ENCODE peak calls at places on chromosomes 11 and 22, in six cellular contexts. Z, R, N, Q, K and U are unnamed samples.

GRCh38 chr11:101128571-101129202 is 926 bp downstream of the PGR start:
- DNase-seq in Z (no peak), R (no peak), N (no peak), Q (no peak), K (no peak), U (no peak)

GRCh38 chr11:29025001-29025400 is 916.8 kb downstream of the METTL15 start:
- DNase-seq in Z (no peak), R (no peak), N (peak; percentile 29), Q (no peak), K (no peak), U (no peak)

GRCh38 chr11:123111465-123111864 is 49.5 kb upstream of the HSPA8 start:
- DNase-seq in Z (no peak), R (peak; percentile 9), N (peak; percentile 73), Q (no peak), K (no peak), U (no peak)

GRCh38 chr11:11915625-11916024 is 73.9 kb downstream of the USP47 start:
- DNase-seq in Z (no peak), R (no peak), N (no peak), Q (no peak), K (no peak), U (no peak)

GRCh38 chr22:46053563-46054090 is 76.7 kb upstream of the WNT7B start:
- DNase-seq in Z (no peak), R (no peak), N (peak; percentile 87), Q (no peak), K (peak; percentile 93), U (peak; percentile 76)

GRCh38 chr22:17201285-17201945 is 17.8 kb downstream of the ADA2 start:
- DNase-seq in Z (no peak), R (peak; percentile 20), N (peak; percentile 29), Q (no peak), K (no peak), U (no peak)

GRCh38 chr11:62061356-62062222 is 62.2 kb upstream of the INCENP start:
- DNase-seq in Z (no peak), R (no peak), N (no peak), Q (no peak), K (peak; percentile 35), U (no peak)

GRCh38 chr11:64260147-64260708 is 8.9 kb downstream of the PLCB3 start:
- DNase-seq in Z (no peak), R (no peak), N (no peak), Q (no peak), K (no peak), U (no peak)

GRCh38 chr11:72081856-72082255 is 1.2 kb downstream of the LRRC51 start:
- DNase-seq in Z (no peak), R (no peak), N (no peak), Q (no peak), K (no peak), U (no peak)

GRCh38 chr22:25176175-25176574 is 23.5 kb upstream of the CRYBB3 start:
- DNase-seq in Z (no peak), R (no peak), N (no peak), Q (no peak), K (no peak), U (no peak)

GRCh38 chr11:65277878-65278277 is 16.1 kb downstream of the POLA2 start:
- DNase-seq in Z (no peak), R (no peak), N (no peak), Q (no peak), K (no peak), U (no peak)

GRCh38 chr11:24391165-24391564 is 105.7 kb upstream of the LUZP2 start:
- DNase-seq in Z (no peak), R (no peak), N (peak; percentile 66), Q (no peak), K (no peak), U (no peak)

GRCh38 chr11:114291847-114292680 is 4.1 kb upstream of the NNMT start:
- DNase-seq in Z (no peak), R (no peak), N (peak; percentile 87), Q (no peak), K (no peak), U (peak; percentile 81)

GRCh38 chr11:674406-674805 is 20.6 kb downstream of the DEAF1 start:
- DNase-seq in Z (no peak), R (no peak), N (no peak), Q (no peak), K (no peak), U (no peak)

GRCh38 chr11:2776351-2777061 is 76.7 kb upstream of the KCNQ1OT1 start:
- DNase-seq in Z (no peak), R (no peak), N (no peak), Q (no peak), K (peak; percentile 75), U (no peak)

GRCh38 chr22:17638182-17638431 is 450 bp upstream of the BCL2L13 start:
- DNase-seq in Z (no peak), R (peak; percentile 44), N (peak; percentile 79), Q (no peak), K (no peak), U (no peak)